ENCODE peak calls at places on chromosomes 11 and 22, in seven cellular contexts. U, N, X, C, A, V and G are unnamed samples.

GRCh38 chr11:64489831-64490441 is 101.1 kb upstream of the SLC22A12 start:
- DNase-seq in U (peak; percentile 62), N (peak; percentile 4), X (peak; percentile 79), C (peak; percentile 74), A (peak; percentile 26), V (peak; percentile 2), G (no peak)

GRCh38 chr11:8261316-8261715 is 2.4 kb downstream of the LMO1 start:
- DNase-seq in U (no peak), N (no peak), X (no peak), C (peak; percentile 3), A (peak; percentile 9), V (no peak), G (no peak)

GRCh38 chr11:27795955-27796861 is 96.0 kb upstream of the BDNF start:
- DNase-seq in U (peak; percentile 78), N (no peak), X (peak; percentile 12), C (no peak), A (no peak), V (no peak), G (no peak)

GRCh38 chr11:85886089-85887056 is 31.2 kb downstream of the CCDC83 start:
- DNase-seq in U (no peak), N (no peak), X (no peak), C (no peak), A (no peak), V (no peak), G (no peak)

GRCh38 chr11:76239483-76240142 is 33.3 kb upstream of the WNT11 start:
- DNase-seq in U (no peak), N (no peak), X (no peak), C (no peak), A (no peak), V (no peak), G (no peak)

GRCh38 chr11:133906241-133906640 is 50.5 kb downstream of the IGSF9B start:
- DNase-seq in U (no peak), N (no peak), X (no peak), C (peak; percentile 43), A (no peak), V (no peak), G (no peak)

GRCh38 chr22:23970816-23971482 is 3.3 kb downstream of the DDT start:
- DNase-seq in U (no peak), N (no peak), X (no peak), C (peak; percentile 57), A (no peak), V (no peak), G (no peak)

GRCh38 chr11:96329855-96330510 is 13.0 kb downstream of the MAML2 start:
- DNase-seq in U (no peak), N (no peak), X (no peak), C (no peak), A (no peak), V (no peak), G (no peak)

GRCh38 chr11:79415411-79415810 is 25.4 kb downstream of the TENM4 start:
- DNase-seq in U (no peak), N (no peak), X (no peak), C (no peak), A (no peak), V (no peak), G (no peak)

GRCh38 chr11:11513438-11513837 is 108.4 kb downstream of the GALNT18 start:
- DNase-seq in U (no peak), N (no peak), X (no peak), C (no peak), A (no peak), V (no peak), G (no peak)

GRCh38 chr11:102587722-102588121 is 37.4 kb downstream of the MMP20 start:
- DNase-seq in U (no peak), N (no peak), X (no peak), C (no peak), A (no peak), V (no peak), G (no peak)

GRCh38 chr11:114115406-114116054 is 56.0 kb downstream of the ZBTB16 start:
- DNase-seq in U (peak; percentile 40), N (no peak), X (no peak), C (no peak), A (no peak), V (no peak), G (no peak)

GRCh38 chr11:43575931-43576833 is 104.4 kb upstream of the HSD17B12 start:
- DNase-seq in U (no peak), N (no peak), X (no peak), C (no peak), A (no peak), V (no peak), G (no peak)

GRCh38 chr11:62536301-62536957 is 10.2 kb downstream of the AHNAK start:
- DNase-seq in U (no peak), N (no peak), X (no peak), C (no peak), A (no peak), V (no peak), G (no peak)

GRCh38 chr22:42803454-42803853 is 53.6 kb downstream of the ARFGAP3 start:
- DNase-seq in U (no peak), N (no peak), X (no peak), C (no peak), A (no peak), V (no peak), G (no peak)